ENCODE peak calls at places on chromosomes 11 and 22, in nine cellular contexts. Q is tibial artery, L is neural crest cell, D is Caco-2, F is lower lobe of right lung, A is fibroblast of lung, H is upper lobe of right lung, R is AG09309, P is WTC11. U is an unnamed sample.

GRCh38 chr11:6362185-6362867 is 27.9 kb upstream of the SMPD1 start:
- DNase-seq in Q (peak), L (no peak), D (no peak), F (peak), A (no peak), H (peak), R (no peak), P (no peak), U (no peak)

GRCh38 chr11:3111919-3112690 is 53.0 kb downstream of the OSBPL5 start:
- DNase-seq in Q (no peak), L (no peak), D (no peak), F (peak), A (no peak), H (no peak), R (peak), P (no peak), U (no peak)

GRCh38 chr11:57116654-57117053 is 65.1 kb upstream of the LRRC55 start:
- DNase-seq in Q (no peak), L (peak), D (peak), F (no peak), A (peak), H (no peak), R (no peak), P (peak), U (peak)

GRCh38 chr11:20671856-20672546 is 2.6 kb downstream of the NELL1 start:
- DNase-seq in Q (no peak), L (no peak), D (no peak), F (no peak), A (no peak), H (no peak), R (no peak), P (no peak), U (no peak)

GRCh38 chr11:36002796-36003195 is 58.9 kb downstream of the LDLRAD3 start:
- DNase-seq in Q (no peak), L (no peak), D (no peak), F (no peak), A (no peak), H (no peak), R (no peak), P (no peak), U (no peak)

GRCh38 chr11:82867495-82868082 is 32.6 kb downstream of the PRCP start:
- DNase-seq in Q (peak), L (peak), D (peak), F (peak), A (peak), H (no peak), R (peak), P (peak), U (peak)

GRCh38 chr11:45393826-45394225 is 107.7 kb upstream of the SYT13 start:
- DNase-seq in Q (no peak), L (no peak), D (no peak), F (no peak), A (no peak), H (no peak), R (no peak), P (no peak), U (no peak)

GRCh38 chr11:104531075-104531474 is 367.1 kb upstream of the PDGFD start:
- DNase-seq in Q (no peak), L (no peak), D (no peak), F (no peak), A (no peak), H (no peak), R (no peak), P (peak), U (peak)

GRCh38 chr22:41699264-41700104 is at the start of gene MEI1:
- DNase-seq in Q (peak), L (no peak), D (no peak), F (peak), A (peak), H (peak), R (no peak), P (peak), U (peak)

GRCh38 chr11:19241260-19242183 is 777 bp upstream of the E2F8 start:
- DNase-seq in Q (no peak), L (peak), D (peak), F (peak), A (no peak), H (peak), R (no peak), P (peak), U (peak)

GRCh38 chr11:65872555-65873279 is at the start of gene EFEMP2:
- DNase-seq in Q (peak), L (no peak), D (no peak), F (peak), A (peak), H (peak), R (no peak), P (no peak), U (no peak)

GRCh38 chr11:86674965-86675364 is 2.5 kb upstream of the ME3 start:
- DNase-seq in Q (no peak), L (no peak), D (no peak), F (no peak), A (no peak), H (no peak), R (no peak), P (no peak), U (no peak)

DNA sequence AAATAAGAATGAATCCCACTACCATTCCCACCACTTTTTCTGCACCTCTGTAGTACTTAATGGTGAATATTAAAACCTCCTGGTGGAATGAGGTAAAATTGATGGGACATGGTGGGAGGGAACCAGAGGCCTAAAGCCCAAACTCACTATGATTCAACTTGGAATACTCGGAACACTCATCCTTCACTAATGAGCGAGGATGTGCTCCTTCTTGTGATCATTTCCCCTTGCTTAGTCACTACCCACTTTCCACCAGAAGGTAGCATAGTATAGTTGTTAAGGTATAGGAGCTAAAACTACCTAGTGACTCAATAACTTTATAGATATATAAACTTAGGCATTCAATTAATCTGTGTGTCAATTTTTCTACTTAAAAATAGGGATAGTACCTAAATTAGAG is 728.9 kb downstream of the OPCML start:
- DNase-seq in Q (no peak), L (no peak), D (no peak), F (no peak), A (peak), H (no peak), R (no peak), P (no peak), U (no peak)
- TF ChIP-seq CTCF in Q (no peak), L (no peak), D (no peak), F (no peak), A (no peak), H (no peak), R (no peak), P (no peak), U (no peak)

DNA sequence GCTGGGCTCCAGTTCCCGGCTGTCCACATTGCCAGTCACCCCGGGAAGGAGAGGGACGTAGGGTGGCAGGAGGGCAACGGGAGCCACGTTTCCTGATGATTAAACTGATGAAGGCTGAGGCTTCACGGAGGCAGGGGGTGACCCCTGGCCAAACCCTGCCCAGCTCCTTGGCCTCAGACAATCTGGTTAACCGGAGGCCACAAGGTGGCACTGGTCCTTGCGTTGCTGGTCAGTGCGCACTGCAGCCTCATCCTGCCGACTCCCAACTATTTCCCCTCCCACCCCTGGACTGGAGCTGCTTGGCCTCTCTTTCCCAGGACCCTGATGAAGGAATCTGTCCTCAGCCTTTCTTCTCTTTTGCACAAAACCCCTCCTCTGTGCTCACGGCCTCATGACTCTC is 75.3 kb downstream of the PDE2A start:
- DNase-seq in Q (no peak), L (peak), D (peak), F (no peak), A (peak), H (no peak), R (no peak), P (peak), U (no peak)
- TF ChIP-seq CTCF in Q (peak), L (peak), D (peak), F (peak), A (peak), H (peak), R (peak), P (peak), U (no peak)

DNA sequence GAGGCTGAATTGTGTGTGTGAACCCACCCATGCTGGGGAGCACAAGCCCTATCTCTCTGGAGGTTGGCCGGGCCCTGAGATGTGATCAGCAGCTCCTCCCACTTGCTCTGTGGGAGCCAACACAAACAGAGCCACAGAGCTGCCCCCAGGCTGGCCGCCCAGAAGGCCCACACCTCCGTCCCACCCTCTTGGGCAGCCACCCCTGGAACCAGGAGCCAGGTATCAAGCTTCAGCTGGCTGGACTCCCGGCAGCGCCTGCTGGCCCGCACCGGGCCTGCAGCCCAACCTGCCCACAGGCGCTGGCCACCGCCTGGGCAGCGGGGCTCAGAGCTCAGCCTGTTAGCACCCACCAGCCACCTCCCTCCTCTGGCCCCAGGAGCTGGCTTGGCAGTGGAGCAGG is 451.0 kb downstream of the SOX6 start:
- DNase-seq in Q (no peak), L (no peak), D (no peak), F (no peak), A (no peak), H (peak), R (no peak), P (no peak), U (no peak)
- TF ChIP-seq CTCF in Q (no peak), L (no peak), D (no peak), F (no peak), A (no peak), H (no peak), R (no peak), P (no peak), U (no peak)

GRCh38 chr11:134412508-134413333 is 679 bp upstream of the B3GAT1 start:
- DNase-seq in Q (no peak), L (peak), D (no peak), F (no peak), A (no peak), H (no peak), R (no peak), P (peak), U (peak)
- TF ChIP-seq CTCF in Q (no peak), L (no peak), D (no peak), F (no peak), A (no peak), H (no peak), R (no peak), P (no peak), U (no peak)

GRCh38 chr11:72824020-72824419 is 9.8 kb downstream of the ATG16L2 start:
- DNase-seq in Q (no peak), L (no peak), D (no peak), F (no peak), A (no peak), H (peak), R (no peak), P (no peak), U (no peak)

GRCh38 chr11:72821221-72821919 is 7.2 kb downstream of the ATG16L2 start:
- DNase-seq in Q (no peak), L (no peak), D (no peak), F (no peak), A (no peak), H (peak), R (no peak), P (no peak), U (no peak)

GRCh38 chr11:72820439-72821139 is 6.4 kb downstream of the ATG16L2 start:
- DNase-seq in Q (no peak), L (no peak), D (no peak), F (no peak), A (no peak), H (peak), R (no peak), P (no peak), U (no peak)

GRCh38 chr11:72823105-72823804 is 9.0 kb downstream of the ATG16L2 start:
- DNase-seq in Q (no peak), L (no peak), D (no peak), F (no peak), A (no peak), H (peak), R (no peak), P (no peak), U (no peak)

DNA sequence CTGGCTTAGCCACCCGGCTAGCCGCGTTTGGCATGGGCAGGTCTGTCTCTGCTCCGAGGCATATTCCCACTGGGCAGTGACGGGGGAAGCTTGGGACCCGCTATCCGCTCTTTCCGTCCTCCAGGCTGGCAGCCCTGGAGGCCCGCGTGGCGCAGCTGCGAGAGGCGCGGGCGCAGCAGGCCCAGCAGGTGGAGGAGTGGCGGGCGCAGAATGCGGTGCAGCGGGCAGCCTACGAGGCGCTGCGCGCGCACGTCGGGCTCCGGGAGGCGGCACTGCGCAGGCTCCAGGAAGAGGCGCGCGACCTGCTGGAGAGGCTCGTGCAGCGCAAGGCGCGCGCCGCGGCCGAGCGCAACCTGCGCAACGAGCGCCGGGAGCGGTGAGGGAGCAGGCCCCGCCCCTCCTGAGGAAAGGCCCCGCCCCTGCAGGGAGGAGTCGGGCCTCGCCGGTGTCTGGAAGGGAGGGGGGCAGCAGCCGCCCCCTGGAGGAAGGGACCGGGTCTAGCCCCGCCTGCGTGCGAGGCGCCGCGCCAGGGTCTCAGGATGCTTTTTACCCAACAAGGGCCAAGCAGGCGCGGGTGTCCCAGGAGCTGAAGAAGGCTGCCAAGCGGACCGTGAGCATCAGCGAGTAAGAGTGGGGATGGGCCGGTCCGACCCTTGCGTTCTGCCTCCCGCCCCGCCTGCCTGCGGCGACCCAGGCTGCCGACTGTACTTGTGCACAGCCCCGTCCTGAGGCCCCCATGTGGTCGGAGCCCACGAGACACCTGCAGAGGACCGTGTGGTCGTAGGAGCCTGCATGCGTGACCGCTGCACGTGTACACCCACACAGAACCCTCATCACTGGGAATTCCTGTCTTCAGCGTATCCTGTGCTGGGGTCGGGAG is 7.9 kb downstream of the ATG16L2 start:
- DNase-seq in Q (peak), L (peak), D (peak), F (peak), A (peak), H (peak), R (no peak), P (peak), U (peak)
- TF ChIP-seq CTCF in Q (peak), L (peak), D (peak), F (peak), A (no peak), H (peak), R (no peak), P (no peak), U (no peak)

DNA sequence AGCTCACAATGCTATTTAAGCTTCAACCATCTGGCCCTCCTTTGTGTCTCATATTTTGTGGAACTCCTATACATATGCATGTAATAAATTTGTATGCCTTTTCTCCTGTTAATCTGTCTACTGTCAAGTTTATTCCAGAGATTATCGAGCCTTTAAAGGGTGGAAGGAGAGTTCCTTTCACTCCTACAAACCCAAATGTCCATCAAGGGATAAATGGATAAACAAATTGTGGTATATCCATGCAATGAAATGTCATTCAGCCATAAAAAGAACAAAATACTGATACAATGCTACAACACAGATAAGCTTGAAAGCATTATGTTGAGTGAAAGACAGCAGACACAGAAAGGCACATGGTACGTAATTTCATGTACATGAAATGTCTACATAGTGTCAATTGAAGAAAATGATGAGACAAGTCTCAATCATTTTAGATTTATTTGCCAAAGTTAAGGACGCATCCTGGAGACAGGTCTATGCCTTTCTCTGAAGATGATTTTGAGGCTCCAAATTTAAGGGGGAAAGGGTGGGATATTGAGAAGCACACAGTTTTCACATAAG is 17.7 kb upstream of the FEZ1 start:
- DNase-seq in Q (no peak), L (no peak), D (no peak), F (no peak), A (no peak), H (no peak), R (no peak), P (no peak), U (no peak)
- TF ChIP-seq CTCF in Q (no peak), L (no peak), D (no peak), F (no peak), A (no peak), H (no peak), R (no peak), P (no peak), U (no peak)

GRCh38 chr11:10298342-10298741 is 4.3 kb upstream of the SBF2 start:
- DNase-seq in Q (no peak), L (no peak), D (no peak), F (no peak), A (peak), H (no peak), R (no peak), P (no peak), U (peak)
- TF ChIP-seq CTCF in Q (no peak), L (peak), D (no peak), F (peak), A (peak), H (peak), R (peak), P (no peak), U (peak)

GRCh38 chr22:20916916-20917810 is at the start of gene CRKL:
- DNase-seq in Q (peak), L (peak), D (peak), F (peak), A (peak), H (peak), R (peak), P (peak), U (peak)
- TF ChIP-seq CTCF in Q (peak), L (peak), D (peak), F (peak), A (peak), H (peak), R (peak), P (peak), U (peak)